ENCODE peak calls at places on chromosomes 5 and 9, in five cellular contexts. T, X, M, B and G are unnamed samples. For H3K4me1 and H3K27me3, the result is how much of the 10 kb centered on the place peaks cover.

GRCh38 chr9:84317563-84317962 is 23.0 kb downstream of the SLC28A3 start:
- DNase-seq in M (no peak), B (no peak), T (no peak), X (no peak), G (no peak)

GRCh38 chr9:21576331-21577189 is 94.4 kb upstream of the IFNE start:
- DNase-seq in M (no peak), T (peak), B (no peak), X (peak), G (peak)

GRCh38 chr5:83085106-83085505 is 7.8 kb downstream of the XRCC4 start:
- DNase-seq in T (no peak), M (no peak), X (no peak), B (no peak), G (no peak)

GRCh38 chr5:50302815-50303490 is 138.1 kb downstream of the EMB start:
- DNase-seq in X (no peak), M (no peak), T (no peak), B (no peak), G (no peak)

GRCh38 chr5:119367502-119368237 is 11.9 kb downstream of the TNFAIP8 start:
- DNase-seq in X (no peak), T (no peak), B (no peak), M (no peak), G (no peak)

GRCh38 chr9:95773061-95773433 is 102.4 kb upstream of the ERCC6L2 start:
- DNase-seq in T (no peak), X (no peak), M (no peak), B (no peak), G (no peak)

GRCh38 chr9:107367727-107368502 is 84.8 kb downstream of the RAD23B start:
- DNase-seq in M (no peak), T (no peak), B (no peak), X (no peak), G (peak)

GRCh38 chr9:114033397-114034103 is 44.5 kb downstream of the AMBP start:
- DNase-seq in T (no peak), M (peak), B (peak), X (peak), G (peak)

GRCh38 chr9:78893758-78894157 is 596.8 kb downstream of the PSAT1 start:
- DNase-seq in X (no peak), M (no peak), T (no peak), B (no peak), G (no peak)

GRCh38 chr9:37197158-37198033 is 77.0 kb downstream of the ZCCHC7 start:
- DNase-seq in X (no peak), T (peak), B (no peak), M (no peak), G (no peak)

GRCh38 chr5:109454726-109455505 is 45.1 kb upstream of the PJA2 start:
- DNase-seq in T (no peak), X (no peak), M (no peak), B (no peak), G (no peak)

GRCh38 chr9:129464972-129465833 is 155.7 kb downstream of the C9orf50 start:
- DNase-seq in T (no peak), M (no peak), X (no peak), B (peak), G (no peak)

GRCh38 chr5:175021886-175022285 is 297.5 kb downstream of the MSX2 start:
- DNase-seq in B (no peak), M (no peak), X (no peak), T (no peak), G (no peak)

GRCh38 chr9:79353856-79354520 is 217.8 kb upstream of the TLE4 start:
- DNase-seq in M (no peak), T (no peak), B (no peak), X (no peak), G (no peak)

GRCh38 chr9:92181296-92181695 is 66.1 kb upstream of the SPTLC1 start:
- DNase-seq in M (no peak), X (no peak), T (no peak), B (no peak), G (no peak)

GRCh38 chr9:7844283-7844682 is 44.7 kb upstream of the DMAC1 start:
- DNase-seq in T (no peak), B (no peak), M (no peak), X (peak), G (peak)

GRCh38 chr5:51468196-51468595 is 84.9 kb downstream of the ISL1 start:
- DNase-seq in B (no peak), M (no peak), T (no peak), X (no peak), G (no peak)

GRCh38 chr5:148998174-148998797 is 64.6 kb downstream of the SH3TC2 start:
- DNase-seq in M (no peak), X (peak), B (no peak), T (peak), G (peak)

GRCh38 chr5:151243564-151243963 is 9.4 kb upstream of the GM2A start:
- DNase-seq in T (no peak), X (no peak), B (no peak), M (no peak), G (no peak)

GRCh38 chr9:38027714-38028113 is 41.3 kb downstream of the SHB start:
- DNase-seq in M (no peak), B (no peak), T (no peak), X (no peak), G (no peak)

DNA sequence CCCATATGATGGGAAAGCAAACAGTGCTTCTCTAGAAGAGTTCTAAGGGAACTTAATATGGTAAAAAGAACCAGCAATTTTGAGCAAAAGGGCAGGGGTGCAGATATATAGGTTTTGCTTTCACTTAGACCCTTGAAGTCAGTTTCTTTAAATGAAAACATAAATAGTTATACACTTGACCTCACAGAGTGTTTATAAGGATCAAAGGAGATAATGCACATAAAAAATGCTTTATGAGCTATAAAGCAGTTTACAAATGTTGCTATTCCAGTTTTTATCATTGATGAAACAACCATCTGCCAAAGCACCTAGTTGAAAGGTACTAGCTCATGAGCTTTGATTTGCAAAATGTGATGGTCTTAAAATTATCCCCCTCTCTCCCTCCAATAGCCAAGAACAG is 45.7 kb downstream of the ITGA2 start:
- DNase-seq in X (no peak), T (no peak), M (no peak), B (no peak), G (no peak)
- H3K4me1 ChIP-seq in X (under half), T (under half), M (under half), B (under half), G (under half)

DNA sequence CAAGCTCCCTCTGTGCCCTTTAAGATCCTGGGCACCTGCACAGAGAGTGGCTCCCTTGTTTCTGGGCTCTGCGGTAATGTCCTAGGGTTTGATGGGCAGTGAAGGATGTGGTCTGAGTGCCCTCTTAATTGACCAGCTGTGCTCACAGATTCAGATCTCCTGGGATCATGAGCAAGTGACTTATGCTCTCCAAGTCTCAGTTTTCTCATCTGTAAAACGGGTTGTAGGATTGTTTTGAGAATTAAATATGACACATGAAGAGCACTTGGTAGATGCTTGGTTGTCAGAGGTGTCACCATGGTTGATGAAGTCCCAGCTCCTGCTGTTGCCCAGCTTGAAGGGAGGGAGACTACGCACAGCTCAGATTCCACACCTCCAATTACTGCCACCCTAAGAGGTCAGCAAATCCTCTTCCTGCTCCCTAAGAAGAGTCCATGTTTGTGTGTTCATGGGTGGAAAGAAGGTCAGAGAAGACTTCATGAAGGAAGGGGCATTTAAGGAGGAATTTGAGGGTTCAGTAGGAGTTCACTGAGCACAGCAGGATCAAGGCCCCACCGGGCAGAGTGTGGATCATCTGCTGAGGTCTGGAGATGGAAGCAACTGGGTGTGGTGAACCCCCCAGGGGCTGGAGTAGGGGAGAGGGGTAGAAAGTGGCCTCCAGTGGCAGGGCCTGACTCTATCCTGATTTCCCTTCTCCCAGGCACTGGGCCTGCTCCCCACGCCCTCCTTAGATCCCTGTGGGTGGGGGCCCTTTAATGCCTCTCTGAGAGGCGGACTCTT is 1.4 kb upstream of the PSD2 start:
- DNase-seq in M (no peak), X (no peak), T (no peak), B (no peak), G (no peak)
- H3K27me3 ChIP-seq in M (under half), X (under half), T (under half), B (under half), G (under half)

GRCh38 chr9:35110327-35110758 is 5.3 kb downstream of the ATOSB start:
- DNase-seq in X (no peak), B (no peak), T (no peak), M (no peak), G (peak)
- H3K4me3 ChIP-seq in X (no peak), B (peak), T (peak), M (peak), G (no peak)

GRCh38 chr5:180801596-180802324 is 846 bp downstream of the MGAT1 start:
- DNase-seq in B (peak), T (peak), M (no peak), X (no peak), G (no peak)

GRCh38 chr5:180803181-180804128 is 849 bp upstream of the MGAT1 start:
- DNase-seq in B (peak), X (peak), T (peak), M (peak), G (no peak)

GRCh38 chr5:180802325-180803180 is at the start of gene MGAT1:
- DNase-seq in M (peak), B (peak), T (peak), X (peak), G (peak)

GRCh38 chr5:180806351-180807011 is 3.9 kb upstream of the MGAT1 start:
- DNase-seq in X (no peak), M (no peak), T (no peak), B (no peak), G (no peak)

DNA sequence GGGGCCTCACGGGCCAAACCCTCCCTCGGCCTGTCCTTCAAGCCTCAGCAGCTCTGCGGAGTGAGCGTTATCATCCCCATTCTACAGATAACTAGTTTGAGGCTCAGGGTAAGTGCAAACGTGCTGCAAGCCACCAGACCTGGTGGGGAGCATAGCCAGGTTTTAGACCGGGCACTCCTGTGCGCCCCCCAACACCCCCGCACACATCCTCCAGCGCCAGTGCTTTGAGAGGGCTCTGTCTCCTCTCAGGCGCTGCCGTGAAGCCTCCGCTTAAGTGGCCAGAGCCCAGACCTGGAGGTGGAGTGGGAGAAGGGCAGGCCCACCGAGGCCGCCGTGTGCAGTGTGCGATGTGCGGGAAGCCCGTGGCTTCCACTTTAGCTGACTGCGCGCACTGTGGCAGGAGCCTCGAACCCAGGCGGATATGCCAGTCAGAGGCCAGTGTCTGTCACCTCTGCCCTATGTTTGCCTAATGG is 1.6 kb upstream of the MGAT1 start:
- DNase-seq in X (no peak), B (peak), T (peak), M (no peak), G (no peak)
- H3K4me1 ChIP-seq in X (under half), B (half or more), T (under half), M (under half), G (half or more)

GRCh38 chr5:485113-485942 is 38.9 kb downstream of the SLC9A3 start:
- DNase-seq in B (no peak), T (no peak), M (no peak), X (no peak), G (no peak)
- H3K27me3 ChIP-seq in B (under half), T (under half), M (under half), X (under half), G (under half)